ENCODE peak calls at places on chromosome 19, in six cellular contexts. B, E, W, K, P and A are unnamed samples.

GRCh38 chr19:16084067-16084685 is 7.9 kb downstream of the TPM4 start:
- DNase-seq in B (no peak), W (no peak), E (peak; percentile 19), K (no peak), P (no peak), A (no peak)

GRCh38 chr19:8890260-8890659 is 58.1 kb downstream of the MBD3L1 start:
- DNase-seq in E (no peak), W (no peak), B (no peak), K (no peak), P (no peak), A (no peak)

GRCh38 chr19:45499196-45500180 is 1.2 kb downstream of the PPM1N start:
- DNase-seq in P (no peak), E (no peak), W (peak; percentile 41), B (peak; percentile 54), K (peak; percentile 53), A (peak; percentile 25)

GRCh38 chr19:58361900-58362271 is 665 bp downstream of the ZNF497 start:
- DNase-seq in P (peak; percentile 55), W (peak; percentile 71), B (no peak), K (peak; percentile 67), E (no peak), A (no peak)

GRCh38 chr19:6402834-6403608 is 10.1 kb upstream of the GTF2F1 start:
- DNase-seq in W (no peak), E (peak; percentile 64), K (peak; percentile 87), B (peak; percentile 87), P (peak; percentile 88), A (peak; percentile 78)

GRCh38 chr19:54573330-54573872 is at the start of gene LILRA2:
- DNase-seq in K (no peak), W (peak; percentile 29), E (no peak), B (no peak), P (no peak), A (no peak)

GRCh38 chr19:38032151-38032550 is 125.1 kb downstream of the SIPA1L3 start:
- DNase-seq in P (peak; percentile 69), W (no peak), B (peak; percentile 66), K (peak; percentile 73), E (no peak), A (no peak)

GRCh38 chr19:29622191-29623070 is 16.3 kb downstream of the POP4 start:
- DNase-seq in P (peak; percentile 54), B (peak; percentile 49), K (no peak), W (no peak), E (no peak), A (no peak)

GRCh38 chr19:16429066-16429758 is 42.6 kb downstream of the EPS15L1 start:
- DNase-seq in B (no peak), P (no peak), E (no peak), W (peak; percentile 61), K (no peak), A (peak; percentile 95)

GRCh38 chr19:10095948-10096614 is 6.4 kb downstream of the ANGPTL6 start:
- DNase-seq in W (peak; percentile 85), K (peak; percentile 95), B (peak; percentile 91), P (peak; percentile 91), E (peak; percentile 89), A (peak; percentile 89)

GRCh38 chr19:38059897-38060296 is 152.9 kb downstream of the SIPA1L3 start:
- DNase-seq in W (no peak), E (no peak), B (peak; percentile 39), P (peak; percentile 65), K (peak; percentile 16), A (peak; percentile 72)

GRCh38 chr19:3157096-3157845 is 21.3 kb upstream of the S1PR4 start:
- DNase-seq in E (no peak), P (no peak), W (no peak), K (no peak), B (no peak), A (no peak)

GRCh38 chr19:35828694-35829301 is 16.2 kb upstream of the PRODH2 start:
- DNase-seq in K (peak; percentile 68), E (peak; percentile 73), B (peak; percentile 76), W (no peak), P (peak; percentile 79), A (peak; percentile 58)

GRCh38 chr19:53664152-53664551 is 32.4 kb downstream of the DPRX start:
- DNase-seq in K (no peak), P (no peak), W (no peak), B (no peak), E (no peak), A (no peak)

GRCh38 chr19:2207991-2208860 is 27.9 kb downstream of the PLEKHJ1 start:
- DNase-seq in K (peak; percentile 71), E (peak; percentile 61), P (peak; percentile 61), W (no peak), B (peak; percentile 53), A (peak; percentile 32)

GRCh38 chr19:35843676-35844481 is 8.4 kb downstream of the NPHS1 start:
- DNase-seq in W (no peak), P (no peak), E (no peak), B (no peak), K (peak; percentile 12), A (peak; percentile 16)

GRCh38 chr19:45175663-45176345 is 2.2 kb downstream of the TRAPPC6A start:
- DNase-seq in B (no peak), P (no peak), K (no peak), E (no peak), W (no peak), A (no peak)

GRCh38 chr19:46633130-46633529 is 2.9 kb downstream of the GNG8 start:
- DNase-seq in W (no peak), P (no peak), B (no peak), E (no peak), K (no peak), A (no peak)
- H3K4me3 ChIP-seq in W (no peak overlapping the region), P (no peak overlapping the region), B (no peak overlapping the region), E (no peak overlapping the region), K (no peak overlapping the region), A (no peak overlapping the region)

GRCh38 chr19:48085077-48085476 is 25.5 kb downstream of the PLA2G4C start:
- DNase-seq in E (no peak), K (no peak), P (no peak), B (no peak), W (no peak), A (no peak)
- H3K4me3 ChIP-seq in E (no peak overlapping the region), K (no peak overlapping the region), P (no peak overlapping the region), B (no peak overlapping the region), W (no peak overlapping the region), A (no peak overlapping the region)

GRCh38 chr19:4760285-4760650 is 31.3 kb upstream of the FEM1A start:
- DNase-seq in B (no peak), E (no peak), K (no peak), W (no peak), P (no peak), A (no peak)
- H3K4me3 ChIP-seq in B (no peak overlapping the region), E (peak overlapping the region; percentile 40), K (no peak overlapping the region), W (no peak overlapping the region), P (no peak overlapping the region), A (no peak overlapping the region)

GRCh38 chr19:42529248-42529764 is 1.0 kb upstream of the CEACAM1 start:
- DNase-seq in P (peak; percentile 73), W (peak; percentile 66), B (peak; percentile 64), K (peak; percentile 69), E (peak; percentile 34), A (peak; percentile 56)
- H3K4me3 ChIP-seq in P (no peak overlapping the region), W (no peak overlapping the region), B (no peak overlapping the region), K (no peak overlapping the region), E (no peak overlapping the region), A (no peak overlapping the region)

GRCh38 chr19:39516270-39516669 is 1.3 kb downstream of the SELENOV start:
- DNase-seq in K (no peak), P (no peak), W (no peak), B (no peak), E (no peak), A (peak; percentile 10)

GRCh38 chr19:39517432-39517831 is 2.5 kb downstream of the SELENOV start:
- DNase-seq in P (no peak), E (no peak), K (no peak), B (no peak), W (no peak), A (no peak)

GRCh38 chr19:39512964-39513363 is 2.0 kb upstream of the SELENOV start:
- DNase-seq in B (no peak), P (no peak), W (no peak), K (no peak), E (no peak), A (no peak)

GRCh38 chr19:39515551-39516191 is 732 bp downstream of the SELENOV start:
- DNase-seq in B (no peak), W (no peak), K (no peak), E (no peak), P (no peak), A (peak; percentile 40)

GRCh38 chr19:39514840-39515550 is at the start of gene SELENOV:
- DNase-seq in K (peak; percentile 5), E (no peak), B (no peak), P (no peak), W (no peak), A (peak; percentile 37)
- H3K4me3 ChIP-seq in K (no peak within 1 kb of the TSS), E (peak within 1 kb of the TSS; percentile 30), B (no peak within 1 kb of the TSS), P (no peak within 1 kb of the TSS), W (no peak within 1 kb of the TSS), A (peak within 1 kb of the TSS; percentile 58)

GRCh38 chr19:13011653-13012389 is 16.5 kb downstream of the NFIX start:
- DNase-seq in K (no peak), B (no peak), W (no peak), E (no peak), P (no peak), A (no peak)

GRCh38 chr19:13010992-13011652 is 15.8 kb downstream of the NFIX start:
- DNase-seq in E (no peak), K (no peak), W (no peak), B (no peak), P (no peak), A (no peak)

GRCh38 chr19:13012690-13013608 is 17.7 kb downstream of the NFIX start:
- DNase-seq in W (no peak), E (peak; percentile 81), B (peak; percentile 37), K (peak; percentile 65), P (peak; percentile 67), A (no peak)

GRCh38 chr19:13013649-13014048 is 18.4 kb downstream of the NFIX start:
- DNase-seq in E (no peak), W (no peak), K (no peak), P (no peak), B (no peak), A (no peak)

GRCh38 chr19:13012390-13012689 is 17.1 kb downstream of the NFIX start:
- DNase-seq in E (no peak), W (no peak), P (no peak), B (no peak), K (no peak), A (no peak)
- H3K4me3 ChIP-seq in E (peak overlapping the region; percentile 60), W (no peak overlapping the region), P (peak overlapping the region; percentile 47), B (peak overlapping the region; percentile 53), K (peak overlapping the region; percentile 32), A (no peak overlapping the region)

DNA sequence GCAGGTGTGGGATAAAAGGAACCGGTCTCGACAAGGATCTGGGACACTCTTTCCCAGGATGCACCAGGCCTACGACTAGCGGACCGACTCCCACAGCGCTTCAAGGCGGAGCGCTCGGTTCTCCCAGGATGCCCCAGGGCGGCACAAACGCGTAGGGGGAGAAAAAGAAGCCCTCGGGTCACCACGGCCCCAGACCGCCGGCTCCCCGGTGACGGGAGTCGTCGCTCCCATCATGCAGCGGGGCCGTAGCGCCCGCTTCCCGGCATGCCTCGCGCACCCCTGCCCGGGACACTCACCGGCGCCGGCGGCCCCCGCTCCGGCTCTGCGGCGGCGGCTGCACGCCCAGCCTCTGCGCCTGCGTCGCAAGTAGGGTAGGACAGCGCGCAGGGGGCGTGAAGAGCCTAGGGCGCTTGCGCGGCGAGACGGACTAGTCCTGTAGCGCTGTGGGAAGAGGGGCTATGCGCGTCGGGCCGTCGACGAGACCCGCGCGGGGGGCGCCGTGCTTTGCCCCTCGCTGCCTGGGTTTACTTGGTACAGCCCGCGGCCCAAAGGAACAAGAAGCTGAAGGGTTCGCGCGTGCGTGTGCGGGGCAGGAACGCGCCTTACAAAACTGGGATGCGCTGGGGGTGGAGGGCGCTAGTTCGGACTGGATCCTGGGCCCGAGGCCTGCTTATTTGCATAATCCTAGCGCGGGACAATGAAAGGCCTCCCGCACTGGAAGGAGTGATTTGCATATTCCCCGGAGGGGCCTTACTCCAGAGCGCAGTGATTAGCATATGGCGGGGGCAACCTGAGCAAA is at the start of gene ZNF428:
- DNase-seq in B (peak; percentile 92), W (peak; percentile 79), K (peak; percentile 93), E (peak; percentile 89), P (peak; percentile 92), A (peak; percentile 85)
- H3K4me3 ChIP-seq in B (peak within 1 kb of the TSS; percentile 84), W (peak within 1 kb of the TSS; percentile 87), K (peak within 1 kb of the TSS; percentile 83), E (peak within 1 kb of the TSS; percentile 86), P (peak within 1 kb of the TSS; percentile 88), A (peak within 1 kb of the TSS; percentile 72)